ENCODE peak calls at places on chromosomes 13 and 19, in six cellular contexts. One of them, this sample, is unnamed.

GRCh38 chr19:29793116-29793727 is 18.6 kb upstream of the CCNE1 start:
- DNase-seq in activated naive CD8-positive, alpha-beta T cell treated with anti-CD3 and anti-CD28 coated beads, Interleukin-2, amount 50 U/mL, for 24 hours: no peak
- DNase-seq in MV-4-11: no peak
- DNase-seq in NCI-H2081: no peak
- DNase-seq in fibroblast of gingiva: no peak
- DNase-seq in NCI-H1092: no peak
- DNase-seq in this sample: no peak

GRCh38 chr13:99288069-99288468 is 19.1 kb downstream of the GPR183 start:
- DNase-seq in fibroblast of gingiva: no peak
- DNase-seq in NCI-H1092: peak
- DNase-seq in activated naive CD8-positive, alpha-beta T cell treated with anti-CD3 and anti-CD28 coated beads, Interleukin-2, amount 50 U/mL, for 24 hours: peak
- DNase-seq in NCI-H2081: no peak
- DNase-seq in MV-4-11: peak
- DNase-seq in this sample: peak

GRCh38 chr19:23415561-23416191 is 20.4 kb upstream of the ZNF91 start:
- DNase-seq in fibroblast of gingiva: no peak
- DNase-seq in NCI-H2081: no peak
- DNase-seq in NCI-H1092: no peak
- DNase-seq in activated naive CD8-positive, alpha-beta T cell treated with anti-CD3 and anti-CD28 coated beads, Interleukin-2, amount 50 U/mL, for 24 hours: peak
- DNase-seq in MV-4-11: no peak
- DNase-seq in this sample: no peak

GRCh38 chr19:17294051-17294891 is 9.0 kb downstream of the ABHD8 start:
- DNase-seq in fibroblast of gingiva: no peak
- DNase-seq in NCI-H2081: no peak
- DNase-seq in MV-4-11: peak
- DNase-seq in NCI-H1092: no peak
- DNase-seq in activated naive CD8-positive, alpha-beta T cell treated with anti-CD3 and anti-CD28 coated beads, Interleukin-2, amount 50 U/mL, for 24 hours: peak
- DNase-seq in this sample: no peak

GRCh38 chr13:102127153-102127552 is 274.7 kb downstream of the FGF14 start:
- DNase-seq in NCI-H1092: no peak
- DNase-seq in MV-4-11: no peak
- DNase-seq in activated naive CD8-positive, alpha-beta T cell treated with anti-CD3 and anti-CD28 coated beads, Interleukin-2, amount 50 U/mL, for 24 hours: no peak
- DNase-seq in NCI-H2081: no peak
- DNase-seq in fibroblast of gingiva: no peak
- DNase-seq in this sample: no peak

GRCh38 chr19:6868341-6868740 is 19.0 kb upstream of the ADGRE1 start:
- DNase-seq in fibroblast of gingiva: no peak
- DNase-seq in NCI-H2081: no peak
- DNase-seq in activated naive CD8-positive, alpha-beta T cell treated with anti-CD3 and anti-CD28 coated beads, Interleukin-2, amount 50 U/mL, for 24 hours: no peak
- DNase-seq in NCI-H1092: peak
- DNase-seq in MV-4-11: peak
- DNase-seq in this sample: no peak

GRCh38 chr13:93496985-93497673 is 270.5 kb downstream of the GPC6 start:
- DNase-seq in NCI-H1092: peak
- DNase-seq in MV-4-11: no peak
- DNase-seq in activated naive CD8-positive, alpha-beta T cell treated with anti-CD3 and anti-CD28 coated beads, Interleukin-2, amount 50 U/mL, for 24 hours: no peak
- DNase-seq in NCI-H2081: peak
- DNase-seq in fibroblast of gingiva: no peak
- DNase-seq in this sample: no peak

GRCh38 chr13:81795710-81796109 is 1454.8 kb upstream of the SPRY2 start:
- DNase-seq in NCI-H2081: no peak
- DNase-seq in fibroblast of gingiva: no peak
- DNase-seq in activated naive CD8-positive, alpha-beta T cell treated with anti-CD3 and anti-CD28 coated beads, Interleukin-2, amount 50 U/mL, for 24 hours: no peak
- DNase-seq in NCI-H1092: no peak
- DNase-seq in MV-4-11: no peak
- DNase-seq in this sample: no peak

This sample was measured in stimulated activated naive B cell treated with anti-CD40 and anti-IgM and Interleukin-4, amounts not matched to agents 10 μg/mL and 1 μg/mL and 100 μg/mL, for 72 hours.